ENCODE peak calls at places on chromosome 2, in six cellular contexts. Y, E, K, W, N and J are unnamed samples. For H3K4me1, the result is how much of the 10 kb centered on the place peaks cover.

GRCh38 chr2:132589060-132589765 is 80.8 kb downstream of the LYPD1 start:
- DNase-seq in Y (no peak), N (no peak), K (no peak), E (no peak), W (no peak), J (no peak)

GRCh38 chr2:94994063-94994913 is 31.2 kb upstream of the MAL start:
- DNase-seq in N (peak), E (no peak), K (no peak), W (no peak), Y (no peak), J (peak)

GRCh38 chr2:241489733-241490443 is 18.5 kb downstream of the STK25 start:
- DNase-seq in E (no peak), W (peak), Y (no peak), K (no peak), N (no peak), J (peak)

GRCh38 chr2:96549967-96550786 is 13.6 kb downstream of the ARID5A start:
- DNase-seq in W (no peak), Y (no peak), N (peak), E (peak), K (no peak), J (peak)

GRCh38 chr2:170396799-170397459 is 219.0 kb downstream of the MYO3B start:
- DNase-seq in W (no peak), Y (no peak), K (no peak), N (no peak), E (no peak), J (no peak)

GRCh38 chr2:15040429-15041084 is 408.0 kb downstream of the LRATD1 start:
- DNase-seq in W (no peak), E (no peak), Y (no peak), N (no peak), K (no peak), J (no peak)

GRCh38 chr2:236376566-236377244 is 112.5 kb upstream of the ASB18 start:
- DNase-seq in Y (no peak), K (no peak), E (no peak), W (no peak), N (no peak), J (peak)

GRCh38 chr2:224008702-224009261 is 30.3 kb downstream of the SERPINE2 start:
- DNase-seq in Y (no peak), K (no peak), E (no peak), N (no peak), W (peak), J (peak)

GRCh38 chr2:46171996-46172546 is 125.1 kb upstream of the EPAS1 start:
- DNase-seq in E (no peak), N (no peak), Y (no peak), K (no peak), W (no peak), J (no peak)

GRCh38 chr2:168529054-168529833 is 73.2 kb downstream of the CERS6 start:
- DNase-seq in W (no peak), K (no peak), E (no peak), Y (no peak), N (no peak), J (no peak)

GRCh38 chr2:137847443-137847842 is 116.8 kb upstream of the HNMT start:
- DNase-seq in K (no peak), N (no peak), W (no peak), Y (no peak), E (no peak), J (no peak)

GRCh38 chr2:63052411-63053234 is 2.0 kb downstream of the OTX1 start:
- DNase-seq in E (no peak), N (no peak), K (no peak), Y (peak), W (no peak), J (no peak)

GRCh38 chr2:166758956-166759355 is 129.3 kb upstream of the XIRP2 start:
- DNase-seq in Y (no peak), K (no peak), E (no peak), W (no peak), N (no peak), J (no peak)

GRCh38 chr2:69168950-69169695 is 156.1 kb downstream of the ANTXR1 start:
- DNase-seq in E (no peak), Y (no peak), N (no peak), K (no peak), W (no peak), J (no peak)

GRCh38 chr2:96336104-96336775 is 674 bp downstream of the NCAPH start:
- DNase-seq in E (no peak), N (no peak), W (no peak), Y (no peak), K (no peak), J (no peak)

GRCh38 chr2:70954886-70955285 is 19.2 kb downstream of the ATP6V1B1 start:
- DNase-seq in W (no peak), Y (no peak), N (no peak), E (no peak), K (no peak), J (no peak)

GRCh38 chr2:148674063-148675020 is 29.8 kb downstream of the EPC2 start:
- DNase-seq in W (no peak), E (peak), N (no peak), Y (no peak), K (no peak), J (no peak)

GRCh38 chr2:168466834-168467565 is 10.9 kb downstream of the CERS6 start:
- DNase-seq in Y (no peak), W (no peak), K (no peak), E (no peak), N (no peak), J (no peak)

GRCh38 chr2:145431181-145431951 is 911.4 kb upstream of the ZEB2 start:
- DNase-seq in K (no peak), N (no peak), Y (no peak), E (no peak), W (no peak), J (no peak)

GRCh38 chr2:197168705-197169104 is 141.9 kb downstream of the ANKRD44 start:
- DNase-seq in Y (peak), K (no peak), E (peak), W (peak), N (peak), J (peak)

GRCh38 chr2:213015387-213016165 is 135.8 kb downstream of the IKZF2 start:
- DNase-seq in E (no peak), Y (no peak), K (peak), N (no peak), W (no peak), J (no peak)

GRCh38 chr2:28748176-28748575 is 3.5 kb upstream of the PPP1CB start:
- DNase-seq in E (no peak), Y (no peak), K (no peak), W (no peak), N (no peak), J (no peak)

GRCh38 chr2:204114294-204114693 is 177.7 kb downstream of the ICOS start:
- DNase-seq in E (no peak), K (no peak), N (no peak), Y (no peak), W (no peak), J (no peak)

GRCh38 chr2:150880986-150881385 is 380.7 kb downstream of the RBM43 start:
- DNase-seq in K (no peak), N (no peak), E (no peak), W (no peak), Y (no peak), J (no peak)

GRCh38 chr2:114442545-114442944 is at the start of gene DPP10:
- DNase-seq in W (peak), E (no peak), N (no peak), K (no peak), Y (peak), J (no peak)

GRCh38 chr2:182767578-182767977 is 51.5 kb downstream of the DNAJC10 start:
- DNase-seq in K (no peak), W (no peak), E (peak), Y (no peak), N (no peak), J (no peak)

DNA sequence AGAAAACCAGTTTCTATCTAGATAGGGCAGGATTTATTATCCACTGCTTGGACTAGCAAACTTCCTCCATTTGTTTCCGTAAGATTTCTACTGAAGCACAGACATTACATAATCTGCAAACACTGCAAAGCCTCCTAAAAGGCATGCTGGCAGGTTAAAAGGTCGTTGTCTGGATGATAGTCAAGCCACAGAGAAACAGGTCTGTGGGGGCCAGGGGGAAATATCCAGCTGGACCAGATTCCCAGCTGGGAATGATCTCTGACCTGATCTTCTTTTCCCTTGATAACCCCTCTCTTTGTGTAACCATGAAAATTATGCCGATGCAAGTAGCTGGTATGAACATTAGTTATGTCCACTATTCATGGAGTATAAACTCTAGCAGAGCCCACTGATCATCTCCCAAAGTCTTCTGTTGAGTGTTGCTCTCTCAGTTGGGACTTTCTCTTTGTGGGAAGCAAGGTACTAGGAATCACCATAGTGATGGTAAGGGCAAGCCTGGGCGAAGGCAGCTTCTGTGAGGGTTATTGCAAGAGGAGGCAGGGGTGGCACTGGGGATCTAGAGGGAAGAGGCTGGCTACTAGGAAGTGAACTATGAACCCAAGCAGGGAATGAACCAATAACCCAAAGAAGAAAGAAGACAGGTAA is 61.3 kb downstream of the GDF7 start:
- DNase-seq in K (no peak), N (no peak), W (no peak), Y (no peak), E (no peak), J (no peak)
- TF ChIP-seq EP300 in K (no peak), N (no peak), W (no peak), Y (no peak), E (no peak), J (no peak)

GRCh38 chr2:8680931-8681760 is 710 bp upstream of the ID2 start:
- DNase-seq in E (no peak), N (peak), Y (peak), W (peak), K (peak), J (peak)

GRCh38 chr2:8684421-8684884 is 2.6 kb downstream of the ID2 start:
- DNase-seq in E (no peak), N (no peak), Y (peak), K (peak), W (peak), J (no peak)

GRCh38 chr2:8681786-8682692 is at the start of gene ID2:
- DNase-seq in E (peak), K (peak), N (peak), W (peak), Y (peak), J (peak)

GRCh38 chr2:8684885-8685696 is 3.2 kb downstream of the ID2 start:
- DNase-seq in Y (peak), K (no peak), N (peak), W (peak), E (peak), J (peak)

GRCh38 chr2:8682719-8683667 is 1.1 kb downstream of the ID2 start:
- DNase-seq in Y (peak), E (no peak), N (no peak), K (no peak), W (peak), J (peak)
- TF ChIP-seq POLR2A in Y (no peak), E (no peak), N (no peak), K (no peak), W (peak), J (no peak)

DNA sequence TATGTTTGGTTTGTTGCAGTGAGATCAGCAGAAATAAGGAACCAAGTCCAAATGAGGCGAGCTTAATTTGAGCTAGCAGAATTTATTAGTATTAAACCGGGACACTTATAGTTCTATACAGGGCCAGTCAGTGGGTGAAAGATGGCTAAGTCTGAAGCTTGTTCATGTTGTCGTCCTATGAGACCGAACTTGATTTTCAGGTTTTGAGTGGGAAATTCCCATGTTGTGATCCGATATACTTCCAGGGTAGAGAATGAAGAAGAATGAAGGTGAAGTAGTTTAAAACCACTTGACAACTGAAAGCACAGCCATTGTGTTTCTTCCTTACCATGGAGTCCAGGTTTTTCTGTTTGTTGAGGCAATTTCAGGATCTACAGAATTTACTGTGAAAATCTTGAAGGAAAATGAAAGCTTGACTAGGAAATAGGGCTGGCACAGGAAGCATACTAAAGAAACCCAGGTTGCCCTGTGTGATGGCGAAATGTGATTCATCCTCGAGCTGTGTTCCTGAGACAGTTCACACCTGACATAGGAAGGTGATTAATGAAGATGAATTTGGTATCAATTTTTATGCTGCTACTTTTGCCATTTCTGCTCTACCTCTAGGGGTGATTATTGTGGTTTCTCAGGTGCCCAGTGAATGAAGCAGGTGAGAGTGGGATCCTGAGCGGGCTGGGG is 37.6 kb upstream of the MGAT5 start:
- DNase-seq in W (no peak), Y (no peak), E (no peak), K (no peak), N (no peak), J (no peak)
- H3K4me1 ChIP-seq in W (under half), Y (under half), E (under half), K (under half), N (under half), J (under half)

GRCh38 chr2:85421706-85422457 is 3.4 kb downstream of the SH2D6 start:
- DNase-seq in Y (no peak), K (no peak), E (no peak), W (no peak), N (no peak), J (peak)
- TF ChIP-seq EP300 in Y (no peak), K (no peak), E (no peak), W (no peak), N (no peak), J (no peak)

GRCh38 chr2:27370816-27371620 is 602 bp downstream of the SNX17 start:
- DNase-seq in E (peak), Y (peak), K (peak), N (no peak), W (peak), J (no peak)
- TF ChIP-seq POLR2A in E (no peak), Y (no peak), K (peak), N (no peak), W (peak), J (no peak)